ENCODE peak calls at places on chromosomes 1 and 21, in seven cellular contexts. X is fibroblast of lung, G is transverse colon, T is neural progenitor cell, B is epithelial cell of proximal tubule, K is dorsolateral prefrontal cortex, R is psoas muscle. V is an unnamed sample.

GRCh38 chr1:203926025-203926540 is 64.7 kb downstream of the SNRPE start:
- DNase-seq in B (no peak), K (no peak), G (no peak), R (no peak), T (no peak), X (peak), V (no peak)

GRCh38 chr1:1371741-1372711 is 3.0 kb downstream of the AURKAIP1 start:
- DNase-seq in X (peak), T (peak), R (peak), B (no peak), G (peak), K (no peak), V (peak)

GRCh38 chr21:26739189-26739588 is 106.0 kb downstream of the ADAMTS1 start:
- DNase-seq in R (no peak), X (peak), K (no peak), G (no peak), B (peak), T (no peak), V (no peak)

GRCh38 chr1:15352122-15352957 is 57.3 kb upstream of the EFHD2 start:
- DNase-seq in B (peak), X (peak), K (no peak), R (no peak), T (no peak), G (peak), V (no peak)

GRCh38 chr1:26848947-26849774 is 13.8 kb upstream of the SFN start:
- DNase-seq in T (no peak), G (peak), K (peak), B (peak), X (peak), R (no peak), V (no peak)

GRCh38 chr1:98323396-98323795 is 338.1 kb upstream of the SNX7 start:
- DNase-seq in K (no peak), B (no peak), G (no peak), T (no peak), X (peak), R (no peak), V (no peak)

GRCh38 chr1:158864595-158864994 is 33.4 kb downstream of the MNDA start:
- DNase-seq in G (no peak), B (no peak), K (no peak), X (no peak), T (peak), R (no peak), V (no peak)

GRCh38 chr21:17784604-17785402 is 34.4 kb downstream of the C21orf91 start:
- DNase-seq in X (no peak), G (peak), R (no peak), K (no peak), T (no peak), B (no peak), V (peak)

GRCh38 chr21:18832081-18832670 is 428.6 kb upstream of the TMPRSS15 start:
- DNase-seq in K (no peak), T (no peak), X (no peak), G (no peak), B (no peak), R (no peak), V (no peak)

GRCh38 chr1:48777219-48777895 is 666 bp upstream of the BEND5 start:
- DNase-seq in B (no peak), X (no peak), K (peak), R (no peak), T (peak), G (no peak), V (no peak)

GRCh38 chr1:210598135-210598652 is 269.5 kb downstream of the HHAT start:
- DNase-seq in T (no peak), G (peak), B (peak), X (peak), R (peak), K (no peak), V (no peak)

GRCh38 chr1:54604572-54605370 is 18.6 kb downstream of the FAM151A start:
- DNase-seq in T (no peak), G (no peak), X (no peak), B (no peak), R (peak), K (no peak), V (no peak)

GRCh38 chr1:17539526-17540254 is at the start of gene ARHGEF10L:
- DNase-seq in R (peak), G (no peak), K (no peak), T (peak), B (no peak), X (no peak), V (peak)

GRCh38 chr1:113226118-113226517 is 153.1 kb downstream of the LRIG2 start:
- DNase-seq in R (no peak), X (peak), B (no peak), T (peak), K (peak), G (peak), V (peak)

GRCh38 chr1:32275424-32275823 is 16.5 kb upstream of the HDAC1 start:
- DNase-seq in G (peak), X (no peak), R (no peak), T (no peak), B (no peak), K (no peak), V (no peak)

GRCh38 chr1:210989949-210990348 is 144.0 kb downstream of the KCNH1 start:
- DNase-seq in G (no peak), K (no peak), R (no peak), B (no peak), T (no peak), X (no peak), V (no peak)

GRCh38 chr1:20948091-20948490 is 161.0 kb upstream of the HP1BP3 start:
- DNase-seq in X (no peak), T (no peak), B (no peak), R (no peak), G (no peak), K (no peak), V (no peak)

GRCh38 chr1:27772071-27772470 is 948 bp upstream of the STX12 start:
- DNase-seq in G (no peak), K (no peak), B (no peak), T (no peak), R (no peak), X (peak), V (no peak)

GRCh38 chr1:221279146-221279545 is 399.9 kb downstream of the HLX start:
- DNase-seq in G (no peak), K (no peak), R (no peak), B (no peak), T (no peak), X (no peak), V (no peak)

GRCh38 chr1:65505547-65506325 is 85.3 kb downstream of the LEPR start:
- DNase-seq in T (no peak), X (no peak), K (no peak), B (no peak), G (no peak), R (no peak), V (no peak)

GRCh38 chr1:8213676-8214075 is 104.2 kb upstream of the SLC45A1 start:
- DNase-seq in B (no peak), R (no peak), K (no peak), G (no peak), X (no peak), T (no peak), V (no peak)

GRCh38 chr1:32900956-32901822 is at the start of gene TMEM54:
- DNase-seq in X (peak), G (peak), K (no peak), B (no peak), T (peak), R (peak), V (peak)

GRCh38 chr1:27724961-27725373 is 794 bp upstream of the FAM76A start:
- DNase-seq in G (peak), R (peak), B (no peak), K (no peak), X (peak), T (peak), V (no peak)

DNA sequence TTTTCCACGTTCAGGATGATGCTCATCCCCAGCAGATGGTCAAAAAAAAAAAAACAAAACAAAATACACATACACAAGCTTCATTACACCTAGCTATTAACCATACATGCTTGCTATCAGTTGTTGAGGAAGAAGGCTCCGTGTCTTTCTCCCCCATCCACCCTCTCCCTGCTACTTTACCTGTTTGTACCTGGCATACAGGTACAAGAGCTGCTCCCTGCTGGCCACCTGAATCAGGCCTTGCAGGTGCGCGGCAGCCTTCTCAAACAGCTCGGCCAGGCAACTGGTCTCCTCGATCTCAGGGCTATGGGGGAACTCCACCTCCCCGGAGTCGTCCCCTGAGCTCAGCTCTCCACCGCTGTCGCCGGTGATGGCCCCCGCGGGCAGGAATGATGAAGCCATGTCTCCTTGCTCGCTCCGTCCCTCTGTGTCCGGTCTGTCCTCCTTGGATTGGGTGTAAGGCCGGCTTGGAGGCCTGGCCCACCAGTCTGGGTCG is 464 bp downstream of the ACBD6 start:
- DNase-seq in K (no peak), T (no peak), R (no peak), G (no peak), B (no peak), X (no peak), V (peak)
- TF ChIP-seq CTCF in K (no peak), T (no peak), R (no peak), G (no peak), B (peak), X (no peak), V (no peak)

GRCh38 chr21:33478858-33479678 is 706 bp downstream of the TMEM50B start:
- DNase-seq in B (no peak), X (peak), T (peak), K (no peak), G (peak), R (peak), V (peak)
- TF ChIP-seq CTCF in B (peak), X (peak), T (no peak), K (no peak), G (peak), R (no peak), V (peak)

DNA sequence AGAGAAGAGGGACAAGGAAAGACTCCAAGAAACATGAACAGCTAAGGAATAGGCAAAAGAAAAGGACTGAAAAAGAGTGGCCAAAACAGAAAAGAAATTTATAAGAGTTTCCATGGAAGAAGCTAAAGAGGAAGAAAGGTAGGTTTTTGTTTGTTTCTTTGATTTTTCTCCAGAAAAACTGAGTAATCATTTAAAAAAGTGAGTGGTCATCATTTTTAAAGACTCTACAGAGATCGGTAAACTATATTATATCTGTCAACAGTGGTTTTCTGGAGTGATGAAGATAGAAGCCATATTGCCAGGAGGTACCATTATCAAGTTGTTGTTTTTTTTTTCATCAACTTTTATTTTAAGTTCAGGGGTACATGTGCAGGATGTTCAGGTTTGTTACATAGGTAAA is 202.4 kb downstream of the DNAH14 start:
- DNase-seq in B (no peak), X (no peak), K (no peak), R (no peak), G (no peak), T (no peak), V (no peak)
- TF ChIP-seq CTCF in B (no peak), X (no peak), K (no peak), R (no peak), G (no peak), T (no peak), V (no peak)

DNA sequence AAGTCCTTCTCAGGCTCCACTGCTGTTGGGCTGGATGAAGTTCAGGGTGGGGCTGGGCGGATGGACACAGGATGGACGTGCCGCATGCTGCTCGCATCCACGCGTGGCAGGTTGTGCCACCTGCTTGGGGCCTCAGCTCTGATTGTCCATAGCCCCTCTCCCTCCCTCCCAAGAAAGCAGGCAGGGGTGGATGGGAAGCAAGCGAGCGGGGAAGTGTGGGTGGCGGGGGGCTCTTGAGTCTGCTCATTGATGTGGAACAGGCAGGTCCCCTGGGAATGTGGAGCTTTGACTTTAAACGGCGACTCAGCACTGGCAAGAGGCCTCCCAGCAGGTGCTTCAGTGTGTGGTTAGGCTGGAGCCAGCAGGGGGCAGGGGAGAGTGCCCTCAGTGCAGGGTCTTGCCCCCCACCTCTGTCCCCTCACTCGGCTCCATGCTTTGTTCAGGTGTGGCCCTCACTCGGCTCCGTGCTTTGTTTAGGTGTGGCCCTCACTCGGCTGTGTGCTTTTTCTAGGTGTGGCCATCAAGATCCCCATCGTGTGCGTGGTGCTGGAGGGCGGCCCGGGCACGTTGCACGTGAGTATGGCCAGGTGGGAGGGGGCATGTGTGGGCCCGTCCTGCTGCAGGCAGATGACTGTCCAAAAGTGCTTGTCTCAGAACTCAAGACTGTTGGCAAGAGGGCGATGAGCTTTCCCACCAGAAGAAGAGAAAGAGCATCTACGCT is 23.9 kb downstream of the TRPM2 start:
- DNase-seq in G (no peak), X (no peak), R (peak), K (no peak), B (no peak), T (peak), V (no peak)
- TF ChIP-seq CTCF in G (no peak), X (no peak), R (no peak), K (no peak), B (no peak), T (peak), V (no peak)

DNA sequence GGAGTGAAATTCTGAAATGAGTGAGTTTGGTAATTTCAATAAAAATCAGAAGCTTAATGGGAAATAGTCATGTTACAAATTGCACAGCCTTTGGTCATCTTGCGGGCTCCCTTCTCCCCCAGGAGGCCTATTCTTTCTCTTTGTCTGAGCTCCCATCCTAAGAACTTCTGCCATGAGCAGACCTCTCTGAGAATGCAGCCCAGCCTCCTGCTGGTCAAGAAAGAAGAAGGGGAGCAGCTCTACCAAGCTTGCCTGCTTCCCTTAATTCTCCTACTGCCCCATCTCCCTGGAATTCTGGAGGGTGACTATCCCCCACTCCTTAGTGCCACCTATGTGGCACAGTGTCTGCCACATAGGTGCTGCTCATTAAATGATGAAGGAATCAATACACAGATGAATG is 300.7 kb upstream of the DAB1 start:
- DNase-seq in G (no peak), B (no peak), X (no peak), T (peak), R (no peak), K (no peak), V (no peak)
- TF ChIP-seq CTCF in G (no peak), B (no peak), X (no peak), T (peak), R (no peak), K (no peak), V (no peak)